ENCODE peak calls at places on chromosome 10, in four cellular contexts. One of them, this sample, is unnamed. For H3K4me1, the result is how much of the 10 kb centered on the place peaks cover.

GRCh38 chr10:23408330-23408976 is 30.4 kb upstream of the OTUD1 start:
- DNase-seq in HepG2: no peak
- DNase-seq in K562: no peak
- DNase-seq in A549: no peak
- DNase-seq in this sample: no peak

GRCh38 chr10:95530021-95530420 is 31.1 kb downstream of the SORBS1 start:
- DNase-seq in HepG2: no peak
- DNase-seq in K562: no peak
- DNase-seq in A549: no peak
- DNase-seq in this sample: no peak

GRCh38 chr10:95963992-95964391 is 56.2 kb downstream of the CC2D2B start:
- DNase-seq in HepG2: no peak
- DNase-seq in K562: no peak
- DNase-seq in A549: no peak
- DNase-seq in this sample: no peak

GRCh38 chr10:131821378-131822012 is 79.3 kb upstream of the PPP2R2D start:
- DNase-seq in HepG2: no peak
- DNase-seq in K562: no peak
- DNase-seq in A549: no peak
- DNase-seq in this sample: no peak

GRCh38 chr10:114550756-114551290 is 107.3 kb downstream of the ABLIM1 start:
- DNase-seq in HepG2: peak
- DNase-seq in K562: no peak
- DNase-seq in A549: peak
- DNase-seq in this sample: no peak

GRCh38 chr10:85863301-85864172 is 503.1 kb downstream of the GRID1 start:
- DNase-seq in HepG2: no peak
- DNase-seq in K562: no peak
- DNase-seq in A549: no peak
- DNase-seq in this sample: no peak

GRCh38 chr10:42985436-42986316 is 91.2 kb upstream of the RET start:
- DNase-seq in HepG2: no peak
- DNase-seq in K562: no peak
- DNase-seq in A549: no peak
- DNase-seq in this sample: no peak

GRCh38 chr10:88089498-88089897 is 226.1 kb downstream of the PTEN start:
- DNase-seq in HepG2: no peak
- DNase-seq in K562: no peak
- DNase-seq in A549: no peak
- DNase-seq in this sample: no peak

GRCh38 chr10:69902835-69903535 is 101.3 kb downstream of the COL13A1 start:
- DNase-seq in HepG2: no peak
- DNase-seq in K562: no peak
- DNase-seq in A549: no peak
- DNase-seq in this sample: no peak

GRCh38 chr10:97553575-97554100 is 18.9 kb upstream of the ANKRD2 start:
- DNase-seq in HepG2: peak
- DNase-seq in K562: peak
- DNase-seq in A549: peak
- DNase-seq in this sample: peak

GRCh38 chr10:107013258-107014001 is 151.1 kb downstream of the SORCS1 start:
- DNase-seq in HepG2: no peak
- DNase-seq in K562: peak
- DNase-seq in A549: no peak
- DNase-seq in this sample: no peak

GRCh38 chr10:61847087-61847486 is 54.4 kb upstream of the ARID5B start:
- DNase-seq in HepG2: no peak
- DNase-seq in K562: no peak
- DNase-seq in A549: no peak
- DNase-seq in this sample: no peak

GRCh38 chr10:91634246-91634645 is 1.4 kb upstream of the PPP1R3C start:
- DNase-seq in HepG2: no peak
- DNase-seq in K562: no peak
- DNase-seq in A549: no peak
- DNase-seq in this sample: no peak

GRCh38 chr10:103452714-103453230 is 602 bp upstream of the CALHM2 start:
- DNase-seq in HepG2: no peak
- DNase-seq in K562: no peak
- DNase-seq in A549: no peak
- DNase-seq in this sample: no peak

GRCh38 chr10:46096426-46096825 is 50.4 kb upstream of the MSMB start:
- DNase-seq in HepG2: peak
- DNase-seq in K562: no peak
- DNase-seq in A549: no peak
- DNase-seq in this sample: no peak

GRCh38 chr10:92573091-92573797 is 649 bp downstream of the IDE start:
- DNase-seq in HepG2: no peak
- DNase-seq in K562: no peak
- DNase-seq in A549: peak
- DNase-seq in this sample: no peak

GRCh38 chr10:103695584-103696005 is 159.8 kb downstream of the SH3PXD2A start:
- DNase-seq in HepG2: no peak
- DNase-seq in K562: peak
- DNase-seq in A549: no peak
- DNase-seq in this sample: no peak

GRCh38 chr10:124701881-124702656 is 42.1 kb downstream of the FAM53B start:
- DNase-seq in HepG2: no peak
- DNase-seq in K562: no peak
- DNase-seq in A549: no peak
- DNase-seq in this sample: no peak

GRCh38 chr10:49508249-49508648 is 30.7 kb downstream of the ERCC6 start:
- DNase-seq in HepG2: no peak
- DNase-seq in K562: no peak
- DNase-seq in A549: no peak
- DNase-seq in this sample: no peak

GRCh38 chr10:103868200-103868599 is 12.8 kb upstream of the SH3PXD2A start:
- DNase-seq in HepG2: no peak
- DNase-seq in K562: no peak
- DNase-seq in A549: no peak
- DNase-seq in this sample: no peak

GRCh38 chr10:28532223-28532508 is 752 bp upstream of the WAC start:
- DNase-seq in HepG2: peak
- DNase-seq in K562: no peak
- DNase-seq in A549: peak
- DNase-seq in this sample: no peak

GRCh38 chr10:3783313-3783689 is 1.7 kb downstream of the KLF6 start:
- DNase-seq in HepG2: no peak
- DNase-seq in K562: peak
- DNase-seq in A549: no peak
- DNase-seq in this sample: peak

GRCh38 chr10:98971464-98971863 is 264.2 kb downstream of the HPSE2 start:
- DNase-seq in HepG2: no peak
- DNase-seq in K562: no peak
- DNase-seq in A549: no peak
- DNase-seq in this sample: no peak

GRCh38 chr10:22573820-22574569 is 140.4 kb downstream of the PIP4K2A start:
- DNase-seq in HepG2: peak
- DNase-seq in K562: peak
- DNase-seq in A549: peak
- DNase-seq in this sample: no peak

GRCh38 chr10:31942435-31942834 is 13.8 kb upstream of the ARHGAP12 start:
- DNase-seq in HepG2: no peak
- DNase-seq in K562: no peak
- DNase-seq in A549: no peak
- DNase-seq in this sample: no peak

GRCh38 chr10:13724484-13724883 is 137.7 kb downstream of the PRPF18 start:
- DNase-seq in HepG2: no peak
- DNase-seq in K562: no peak
- DNase-seq in A549: no peak
- DNase-seq in this sample: no peak

GRCh38 chr10:72066318-72067284 is 21.8 kb downstream of the SPOCK2 start:
- DNase-seq in HepG2: no peak
- DNase-seq in K562: no peak
- DNase-seq in A549: no peak
- DNase-seq in this sample: no peak

GRCh38 chr10:72719941-72720592 is 28.1 kb downstream of the MCU start:
- DNase-seq in HepG2: no peak
- DNase-seq in K562: no peak
- DNase-seq in A549: no peak
- DNase-seq in this sample: no peak

GRCh38 chr10:84783386-84783785 is 455.0 kb downstream of the CCSER2 start:
- DNase-seq in HepG2: peak
- DNase-seq in K562: peak
- DNase-seq in A549: peak
- DNase-seq in this sample: no peak

GRCh38 chr10:58384095-58384494 is 1.1 kb upstream of the TFAM start:
- DNase-seq in HepG2: no peak
- DNase-seq in K562: peak
- DNase-seq in A549: no peak
- DNase-seq in this sample: no peak

GRCh38 chr10:114487815-114488536 is 83.7 kb upstream of the AFAP1L2 start:
- DNase-seq in HepG2: no peak
- DNase-seq in K562: no peak
- DNase-seq in A549: no peak
- DNase-seq in this sample: no peak

GRCh38 chr10:122142652-122143237 is 128.4 kb upstream of the BTBD16 start:
- DNase-seq in HepG2: no peak
- DNase-seq in K562: peak
- DNase-seq in A549: peak
- DNase-seq in this sample: no peak

DNA sequence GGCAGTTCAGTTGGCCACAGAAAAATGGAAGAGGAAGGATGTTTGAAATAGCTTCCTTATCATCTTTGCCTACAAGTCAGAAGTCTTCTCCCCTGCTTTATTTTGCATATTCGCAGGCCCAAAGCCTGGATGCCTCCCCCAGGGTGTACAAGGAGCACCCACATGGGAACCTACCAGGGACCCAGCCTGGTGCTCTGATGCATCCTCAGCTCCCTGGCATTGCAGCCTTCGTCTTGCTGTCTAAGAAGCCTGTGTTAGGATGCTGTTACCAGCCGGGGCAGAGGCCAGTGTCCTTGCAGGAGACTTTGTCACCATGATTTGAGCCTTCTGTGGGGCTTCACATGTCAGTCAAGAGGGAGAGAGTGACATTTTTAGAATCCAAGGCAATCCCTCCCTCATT is 27.0 kb upstream of the GPR26 start:
- DNase-seq in HepG2: no peak
- DNase-seq in K562: no peak
- DNase-seq in A549: no peak
- DNase-seq in this sample: no peak
- TF ChIP-seq RNF2 in HepG2: no peak
- TF ChIP-seq RNF2 in K562: no peak
- TF ChIP-seq RNF2 in A549: no peak
- TF ChIP-seq RNF2 in this sample: no peak

DNA sequence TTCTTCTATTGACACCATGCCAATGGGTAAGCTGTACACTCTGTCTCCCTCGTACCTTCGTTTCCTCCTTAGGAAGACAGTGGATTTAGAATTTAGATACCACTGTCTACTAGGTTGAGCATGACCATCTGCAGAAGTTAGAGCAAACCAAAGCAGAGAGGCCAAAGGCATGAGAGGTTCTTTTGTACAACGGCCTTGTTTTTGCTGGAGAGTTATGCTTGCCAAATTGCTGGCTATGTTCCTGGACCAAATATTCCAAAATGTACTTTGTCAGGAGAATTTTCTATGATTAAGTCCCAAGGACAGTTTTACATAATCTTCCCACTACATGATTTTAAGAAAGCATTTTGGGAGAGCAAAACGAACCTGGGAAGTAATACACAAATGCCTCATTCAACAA is 47.9 kb upstream of the PLCE1 start:
- DNase-seq in HepG2: no peak
- DNase-seq in K562: no peak
- DNase-seq in A549: no peak
- DNase-seq in this sample: no peak
- H3K4me1 ChIP-seq in HepG2: under half
- H3K4me1 ChIP-seq in K562: under half
- H3K4me1 ChIP-seq in A549: under half
- H3K4me1 ChIP-seq in this sample: under half

GRCh38 chr10:127298396-127298795 is 102.0 kb upstream of the INSYN2A start:
- DNase-seq in HepG2: no peak
- DNase-seq in K562: no peak
- DNase-seq in A549: no peak
- DNase-seq in this sample: no peak

GRCh38 chr10:127292888-127293287 is 96.5 kb upstream of the INSYN2A start:
- DNase-seq in HepG2: no peak
- DNase-seq in K562: no peak
- DNase-seq in A549: no peak
- DNase-seq in this sample: no peak

GRCh38 chr10:127296696-127297095 is 100.3 kb upstream of the INSYN2A start:
- DNase-seq in HepG2: no peak
- DNase-seq in K562: no peak
- DNase-seq in A549: no peak
- DNase-seq in this sample: no peak

DNA sequence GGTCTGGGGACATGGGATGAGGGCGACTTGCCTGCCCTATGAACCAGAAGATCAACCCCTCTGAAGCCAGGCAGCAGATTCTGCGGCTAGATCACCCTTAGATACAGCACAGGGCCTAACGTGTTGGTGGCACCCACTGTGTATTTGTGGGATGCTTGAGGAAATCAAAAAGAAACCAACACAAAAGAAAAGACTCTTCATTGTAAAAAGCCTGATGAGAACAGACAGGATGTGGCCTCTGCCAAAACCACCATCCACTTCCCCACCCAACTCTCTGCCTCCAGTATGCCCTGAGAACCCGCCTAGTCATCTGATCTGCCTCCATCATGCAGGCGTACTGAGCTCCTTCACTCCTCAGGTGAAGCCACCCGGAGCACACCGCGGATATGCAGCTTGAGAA is 97.2 kb upstream of the INSYN2A start:
- DNase-seq in HepG2: no peak
- DNase-seq in K562: no peak
- DNase-seq in A549: no peak
- DNase-seq in this sample: no peak
- TF ChIP-seq RNF2 in HepG2: no peak
- TF ChIP-seq RNF2 in K562: no peak
- TF ChIP-seq RNF2 in A549: no peak
- TF ChIP-seq RNF2 in this sample: no peak

GRCh38 chr10:101782811-101783735 is at the start of gene NPM3:
- DNase-seq in HepG2: peak
- DNase-seq in K562: peak
- DNase-seq in A549: peak
- DNase-seq in this sample: no peak

GRCh38 chr10:101780187-101780817 is 2.9 kb downstream of the NPM3 start:
- DNase-seq in HepG2: no peak
- DNase-seq in K562: no peak
- DNase-seq in A549: no peak
- DNase-seq in this sample: no peak

GRCh38 chr10:101780818-101781654 is 2.2 kb downstream of the NPM3 start:
- DNase-seq in HepG2: peak
- DNase-seq in K562: peak
- DNase-seq in A549: peak
- DNase-seq in this sample: no peak

GRCh38 chr10:101781984-101782810 is 1.0 kb downstream of the NPM3 start:
- DNase-seq in HepG2: no peak
- DNase-seq in K562: no peak
- DNase-seq in A549: no peak
- DNase-seq in this sample: no peak

DNA sequence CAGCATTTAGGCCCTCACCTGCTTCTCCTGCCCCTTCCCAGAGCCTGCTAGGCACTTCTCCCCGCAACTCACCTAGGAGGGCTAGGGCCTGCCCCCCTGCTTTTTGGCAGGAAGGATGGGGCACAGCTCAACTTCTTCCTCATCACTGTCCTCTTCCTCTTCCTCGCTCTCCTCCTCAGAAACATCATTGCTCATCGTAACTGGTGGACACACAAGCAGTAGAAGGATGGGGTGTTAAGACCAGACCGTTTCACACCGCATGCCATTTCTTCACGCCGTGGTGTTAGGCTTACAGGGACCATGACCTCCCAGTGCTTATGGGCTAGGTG is 1.6 kb downstream of the NPM3 start:
- DNase-seq in HepG2: no peak
- DNase-seq in K562: no peak
- DNase-seq in A549: no peak
- DNase-seq in this sample: no peak
- H3K4me1 ChIP-seq in HepG2: half or more
- H3K4me1 ChIP-seq in K562: under half
- H3K4me1 ChIP-seq in A549: under half
- H3K4me1 ChIP-seq in this sample: under half

This sample was measured in H1.